ENCODE peak calls at places on chromosomes 16 and 17, in four cellular contexts. G is Panc1, O is mucosa of descending colon, V is cardiac fibroblast. Q is an unnamed sample.

GRCh38 chr17:7496470-7497227 is 12.5 kb downstream of the POLR2A start:
- DNase-seq in G (no peak), O (peak), V (no peak), Q (no peak)

GRCh38 chr16:50878966-50879615 is 137.2 kb downstream of the CYLD start:
- DNase-seq in G (no peak), O (no peak), V (no peak), Q (no peak)

GRCh38 chr17:57413848-57414651 is 157.7 kb downstream of the MSI2 start:
- DNase-seq in G (no peak), O (no peak), V (no peak), Q (no peak)

GRCh38 chr17:41705271-41705991 is 6.7 kb upstream of the GAST start:
- DNase-seq in G (no peak), O (no peak), V (peak), Q (no peak)

GRCh38 chr17:78307887-78308633 is 51.8 kb downstream of the SOCS3 start:
- DNase-seq in G (no peak), O (no peak), V (no peak), Q (no peak)

GRCh38 chr17:73434154-73434553 is 122.4 kb upstream of the CDC42EP4 start:
- DNase-seq in G (no peak), O (no peak), V (no peak), Q (no peak)

GRCh38 chr17:41665566-41666335 is 22.9 kb upstream of the EIF1 start:
- DNase-seq in G (no peak), O (peak), V (peak), Q (no peak)

GRCh38 chr17:49333806-49334205 is 28.2 kb downstream of the ZNF652 start:
- DNase-seq in G (no peak), O (no peak), V (peak), Q (no peak)

GRCh38 chr16:57815987-57816745 is 13.9 kb upstream of the KIFC3 start:
- DNase-seq in G (no peak), O (peak), V (peak), Q (peak)

GRCh38 chr16:27820646-27821345 is 242.7 kb downstream of the GSG1L start:
- DNase-seq in G (no peak), O (no peak), V (no peak), Q (no peak)

GRCh38 chr16:85600905-85601639 is 12.1 kb upstream of the GSE1 start:
- DNase-seq in G (no peak), O (no peak), V (no peak), Q (no peak)

GRCh38 chr17:45164734-45165269 is 3.1 kb downstream of the HEXIM2 start:
- DNase-seq in G (no peak), O (no peak), V (no peak), Q (no peak)

GRCh38 chr16:80580109-80580832 is 39.5 kb downstream of the DYNLRB2 start:
- DNase-seq in G (no peak), O (no peak), V (no peak), Q (no peak)

GRCh38 chr17:65633146-65633881 is 71.9 kb upstream of the AXIN2 start:
- DNase-seq in G (no peak), O (no peak), V (no peak), Q (no peak)

GRCh38 chr17:29155966-29156338 is 24.2 kb downstream of the MYO18A start:
- DNase-seq in G (no peak), O (no peak), V (peak), Q (no peak)

GRCh38 chr16:85238233-85238647 is 126.0 kb upstream of the CIBAR2 start:
- DNase-seq in G (no peak), O (peak), V (peak), Q (no peak)

GRCh38 chr16:10839271-10839661 is 20.7 kb upstream of the TVP23A start:
- DNase-seq in G (no peak), O (no peak), V (no peak), Q (no peak)

GRCh38 chr16:79843631-79844043 is 243.1 kb upstream of the MAF start:
- DNase-seq in G (no peak), O (no peak), V (no peak), Q (no peak)

GRCh38 chr16:20042848-20043247 is 30.8 kb downstream of the GPR139 start:
- DNase-seq in G (no peak), O (no peak), V (no peak), Q (no peak)

GRCh38 chr16:4058386-4058785 is 57.9 kb downstream of the ADCY9 start:
- DNase-seq in G (no peak), O (no peak), V (no peak), Q (no peak)

GRCh38 chr17:83199500-83200201 is 120.2 kb downstream of the METRNL start:
- DNase-seq in G (no peak), O (peak), V (no peak), Q (no peak)

GRCh38 chr16:27374231-27374793 is 27.7 kb upstream of the IL21R start:
- DNase-seq in G (no peak), O (no peak), V (no peak), Q (no peak)

GRCh38 chr17:74663566-74663965 is 40.0 kb upstream of the CD300E start:
- DNase-seq in G (no peak), O (no peak), V (no peak), Q (no peak)

GRCh38 chr17:74715144-74715543 is 2.4 kb upstream of the CD300LF start:
- DNase-seq in G (no peak), O (no peak), V (peak), Q (no peak)

GRCh38 chr16:4689091-4689671 is 4.2 kb upstream of the NUDT16L1 start:
- DNase-seq in G (no peak), O (peak), V (no peak), Q (no peak)

GRCh38 chr17:39212841-39213480 is 12.8 kb downstream of the STAC2 start:
- DNase-seq in G (no peak), O (peak), V (no peak), Q (no peak)

GRCh38 chr17:35875439-35876139 is 4.6 kb downstream of the CCL5 start:
- DNase-seq in G (no peak), O (no peak), V (no peak), Q (no peak)

GRCh38 chr16:57231821-57232350 is 13.2 kb upstream of the ARL2BP start:
- DNase-seq in G (no peak), O (no peak), V (no peak), Q (no peak)

GRCh38 chr17:79341816-79342215 is 267.2 kb downstream of the ENGASE start:
- DNase-seq in G (no peak), O (peak), V (no peak), Q (no peak)

GRCh38 chr17:79342376-79342775 is 267.8 kb downstream of the ENGASE start:
- DNase-seq in G (no peak), O (peak), V (no peak), Q (no peak)

GRCh38 chr17:79340286-79340685 is 265.7 kb downstream of the ENGASE start:
- DNase-seq in G (no peak), O (peak), V (no peak), Q (no peak)

GRCh38 chr17:79341529-79341780 is 266.8 kb downstream of the ENGASE start:
- DNase-seq in G (no peak), O (peak), V (no peak), Q (no peak)

GRCh38 chr17:79340771-79341528 is 266.3 kb downstream of the ENGASE start:
- DNase-seq in G (no peak), O (peak), V (no peak), Q (no peak)
- H3K4me3 ChIP-seq in G (no peak), O (no peak), V (no peak), Q (no peak)

GRCh38 chr17:54968954-54969400 is 412 bp downstream of the STXBP4 start:
- DNase-seq in G (no peak), O (no peak), V (peak), Q (no peak)

GRCh38 chr17:54967621-54968258 is 714 bp downstream of the COX11 start:
- DNase-seq in G (peak), O (no peak), V (peak), Q (no peak)

GRCh38 chr17:54971147-54971546 is 2.6 kb downstream of the STXBP4 start:
- DNase-seq in G (no peak), O (no peak), V (no peak), Q (no peak)

GRCh38 chr17:54969658-54970572 is 1.4 kb downstream of the STXBP4 start:
- DNase-seq in G (no peak), O (no peak), V (no peak), Q (no peak)

GRCh38 chr17:54968259-54968953 is at the start of the genes COX11 and STXBP4:
- DNase-seq in G (peak), O (peak), V (peak), Q (peak)
- TF ChIP-seq CTCF in G (peak), O (no peak), V (peak), Q (peak)

GRCh38 chr16:71288570-71288889 is 672 bp downstream of the CMTR2 start:
- DNase-seq in G (no peak), O (no peak), V (no peak), Q (no peak)
- H3K4me3 ChIP-seq in G (peak), O (peak), V (peak), Q (peak)

GRCh38 chr17:70906808-70907207 is 737.5 kb downstream of the KCNJ2 start:
- DNase-seq in G (no peak), O (no peak), V (peak), Q (no peak)

GRCh38 chr17:70905796-70906195 is 736.5 kb downstream of the KCNJ2 start:
- DNase-seq in G (no peak), O (no peak), V (peak), Q (peak)

GRCh38 chr17:70896843-70897242 is 727.5 kb downstream of the KCNJ2 start:
- DNase-seq in G (no peak), O (no peak), V (no peak), Q (no peak)

DNA sequence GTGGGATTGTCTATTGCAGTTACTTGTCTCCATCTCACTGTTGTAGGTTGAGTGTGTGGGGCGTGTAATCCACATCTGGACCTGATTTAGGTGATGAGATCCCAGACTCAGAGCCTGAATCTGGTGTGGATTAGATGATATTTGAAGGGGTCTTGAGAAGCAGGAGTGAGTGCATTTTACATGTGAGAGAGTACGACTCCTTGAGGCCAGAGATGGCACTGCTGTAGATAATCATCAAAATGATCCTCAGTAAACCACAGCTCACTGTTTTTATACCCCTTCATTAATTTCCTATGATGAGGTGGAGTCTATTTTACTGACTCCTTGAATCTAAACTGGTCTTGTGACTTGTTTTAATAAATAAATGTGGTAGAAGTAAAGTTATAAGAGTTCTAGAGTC is 732.5 kb downstream of the KCNJ2 start:
- DNase-seq in G (no peak), O (no peak), V (no peak), Q (no peak)
- TF ChIP-seq CTCF in G (peak), O (no peak), V (no peak), Q (no peak)

DNA sequence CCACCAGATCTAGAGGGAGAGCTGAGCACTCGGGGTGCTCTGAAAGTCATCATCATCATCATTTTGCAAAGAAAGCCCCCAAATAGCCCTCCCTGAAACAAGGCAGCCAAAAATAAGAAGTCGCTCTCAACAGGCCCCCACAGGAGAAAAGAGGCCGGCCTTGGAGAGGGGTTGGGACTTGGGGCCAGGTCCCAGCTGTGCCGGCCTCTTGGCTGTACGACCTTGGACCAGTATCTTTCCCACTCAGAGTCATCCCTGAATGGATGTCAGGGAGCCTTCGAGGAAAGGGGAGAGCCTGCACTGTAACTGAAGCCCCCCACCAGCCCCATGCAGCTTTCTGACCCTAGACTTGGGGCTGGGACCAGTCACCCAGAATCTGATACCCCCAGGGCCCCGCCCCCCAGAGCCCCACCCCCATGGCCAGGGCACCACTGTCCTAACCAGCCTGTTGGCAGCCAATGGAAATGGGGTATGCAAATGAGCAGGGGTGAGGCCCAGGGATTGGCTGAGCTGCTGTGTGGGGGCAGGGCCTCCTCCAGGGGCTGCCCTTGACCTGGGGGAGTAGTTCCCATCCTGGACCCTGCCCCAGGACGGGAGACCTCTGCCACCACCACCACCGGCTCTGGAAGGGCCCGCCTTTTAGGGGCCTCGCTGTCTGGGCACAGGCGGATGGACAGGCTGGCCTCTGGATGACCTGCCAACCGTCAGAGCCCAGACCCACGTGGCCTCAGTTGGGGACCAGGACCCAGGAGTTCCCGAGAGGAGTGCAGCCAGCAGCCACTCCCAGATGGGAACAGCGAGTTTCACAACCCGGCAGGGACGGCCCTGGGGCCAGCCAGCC is 15.4 kb downstream of the ZFPM1 start:
- DNase-seq in G (no peak), O (no peak), V (peak), Q (no peak)
- H3K4me3 ChIP-seq in G (no peak), O (no peak), V (no peak), Q (no peak)

GRCh38 chr16:2858245-2859025 is 465 bp upstream of the PRSS22 start:
- DNase-seq in G (no peak), O (peak), V (no peak), Q (no peak)
- TF ChIP-seq CTCF in G (peak), O (no peak), V (no peak), Q (no peak)

GRCh38 chr17:61219460-61219859 is 180.2 kb upstream of the TBX2 start:
- DNase-seq in G (no peak), O (no peak), V (peak), Q (no peak)
- H3K4me3 ChIP-seq in G (no peak), O (no peak), V (no peak), Q (no peak)

Q was measured in AG04449.